ENCODE peak calls at places on chromosomes 7 and 10, in ten cellular contexts. Y is sigmoid colon, T is heart right ventricle, C is neural progenitor cell, H is AG04450, I is dorsolateral prefrontal cortex, J is hepatocyte, Q is fibroblast of lung, Z is HCT116, W is heart left ventricle. S is an unnamed sample. For H3K27me3, the result is how much of the 10 kb centered on the place peaks cover.

GRCh38 chr7:104111294-104111693 is 96.5 kb downstream of the ORC5 start:
- DNase-seq in Y (no peak), T (no peak), C (no peak), H (no peak), I (no peak), J (no peak), Q (no peak), Z (no peak), W (no peak), S (no peak)

GRCh38 chr7:6637544-6638229 is 569 bp downstream of the ZNF316 start:
- DNase-seq in Y (no peak), T (no peak), C (peak), H (no peak), I (no peak), J (peak), Q (no peak), Z (no peak), W (peak), S (no peak)

GRCh38 chr10:120456143-120456625 is 843 bp upstream of the PLPP4 start:
- DNase-seq in Y (no peak), T (no peak), C (peak), H (no peak), I (no peak), J (no peak), Q (no peak), Z (no peak), W (no peak), S (no peak)

GRCh38 chr7:19984231-19984632 is 210.8 kb upstream of the TMEM196 start:
- DNase-seq in Y (no peak), T (no peak), C (peak), H (no peak), I (no peak), J (peak), Q (no peak), Z (no peak), W (no peak), S (no peak)

GRCh38 chr10:4383683-4384082 is 442.3 kb upstream of the AKR1E2 start:
- DNase-seq in Y (no peak), T (no peak), C (no peak), H (no peak), I (no peak), J (no peak), Q (peak), Z (no peak), W (no peak), S (no peak)

GRCh38 chr10:15719899-15720634 is at the start of gene ITGA8:
- DNase-seq in Y (no peak), T (peak), C (peak), H (no peak), I (no peak), J (peak), Q (peak), Z (no peak), W (peak), S (no peak)

GRCh38 chr7:20993693-20994092 is 207.0 kb upstream of the SP8 start:
- DNase-seq in Y (no peak), T (no peak), C (no peak), H (no peak), I (no peak), J (no peak), Q (no peak), Z (no peak), W (no peak), S (no peak)

GRCh38 chr7:138958026-138958956 is 22.9 kb downstream of the KIAA1549 start:
- DNase-seq in Y (no peak), T (no peak), C (no peak), H (no peak), I (no peak), J (no peak), Q (no peak), Z (no peak), W (no peak), S (no peak)

GRCh38 chr10:124646483-124647352 is 97.5 kb downstream of the FAM53B start:
- DNase-seq in Y (peak), T (peak), C (no peak), H (peak), I (peak), J (peak), Q (peak), Z (no peak), W (peak), S (no peak)

GRCh38 chr7:37027557-37028341 is 303.5 kb upstream of the AOAH start:
- DNase-seq in Y (no peak), T (no peak), C (no peak), H (no peak), I (no peak), J (no peak), Q (peak), Z (peak), W (no peak), S (no peak)

GRCh38 chr10:71728218-71728737 is 8.7 kb upstream of the C10orf105 start:
- DNase-seq in Y (no peak), T (no peak), C (peak), H (no peak), I (no peak), J (no peak), Q (no peak), Z (no peak), W (peak), S (no peak)

GRCh38 chr7:77940647-77941046 is 142.1 kb downstream of the PHTF2 start:
- DNase-seq in Y (no peak), T (peak), C (peak), H (peak), I (no peak), J (peak), Q (peak), Z (peak), W (no peak), S (no peak)

GRCh38 chr10:10010397-10010796 is 1007.3 kb upstream of the CELF2 start:
- DNase-seq in Y (no peak), T (no peak), C (no peak), H (no peak), I (no peak), J (no peak), Q (no peak), Z (no peak), W (no peak), S (no peak)

GRCh38 chr7:80603940-80604339 is 34.5 kb upstream of the CD36 start:
- DNase-seq in Y (no peak), T (no peak), C (no peak), H (no peak), I (no peak), J (no peak), Q (no peak), Z (no peak), W (no peak), S (no peak)

GRCh38 chr10:48518412-48518811 is 86.5 kb downstream of the ARHGAP22 start:
- DNase-seq in Y (no peak), T (no peak), C (no peak), H (no peak), I (no peak), J (no peak), Q (no peak), Z (no peak), W (no peak), S (no peak)

GRCh38 chr7:81715984-81716588 is 53.8 kb downstream of the HGF start:
- DNase-seq in Y (no peak), T (peak), C (peak), H (no peak), I (no peak), J (peak), Q (peak), Z (peak), W (no peak), S (no peak)

GRCh38 chr7:94364816-94365215 is 29.9 kb upstream of the COL1A2 start:
- DNase-seq in Y (no peak), T (no peak), C (no peak), H (no peak), I (no peak), J (no peak), Q (no peak), Z (no peak), W (no peak), S (no peak)

GRCh38 chr10:329361-330099 is 194.3 kb downstream of the ZMYND11 start:
- DNase-seq in Y (peak), T (peak), C (peak), H (peak), I (peak), J (peak), Q (peak), Z (peak), W (peak), S (peak)

GRCh38 chr10:64182671-64183070 is 661.5 kb downstream of the REEP3 start:
- DNase-seq in Y (no peak), T (no peak), C (no peak), H (no peak), I (no peak), J (no peak), Q (no peak), Z (no peak), W (no peak), S (no peak)

GRCh38 chr7:27263781-27264180 is 21.2 kb downstream of the EVX1 start:
- DNase-seq in Y (no peak), T (no peak), C (no peak), H (no peak), I (no peak), J (no peak), Q (no peak), Z (no peak), W (no peak), S (no peak)

GRCh38 chr7:132464740-132465139 is 111.5 kb downstream of the PLXNA4 start:
- DNase-seq in Y (peak), T (peak), C (no peak), H (no peak), I (no peak), J (no peak), Q (peak), Z (no peak), W (peak), S (no peak)

GRCh38 chr10:117640406-117640805 is 97.9 kb downstream of the EMX2 start:
- DNase-seq in Y (no peak), T (no peak), C (no peak), H (no peak), I (no peak), J (no peak), Q (no peak), Z (no peak), W (no peak), S (no peak)
- H3K27me3 ChIP-seq in Y (under half), T (under half), C (under half), H (under half), I (under half), J (under half), Q (under half), Z (half or more), W (under half), S (half or more)

DNA sequence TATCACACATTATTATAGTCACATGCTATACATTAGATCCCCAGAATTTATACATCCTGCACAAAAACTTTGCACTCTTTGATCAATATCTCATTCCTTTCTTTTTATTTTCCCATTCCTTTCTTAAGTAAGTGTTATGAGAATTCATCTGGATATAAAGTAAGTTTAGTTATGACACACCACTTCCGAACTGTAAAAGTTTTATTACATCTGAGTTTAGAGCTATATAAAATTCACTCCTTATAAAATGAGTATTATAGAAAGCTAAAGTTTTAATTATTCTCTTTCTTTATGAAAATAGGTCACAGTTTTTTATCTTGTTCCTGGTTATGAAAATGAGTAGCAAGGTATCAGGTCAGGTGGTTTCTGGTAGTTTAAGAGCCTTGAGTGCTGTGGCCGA is 84.7 kb upstream of the PLXDC2 start:
- DNase-seq in Y (no peak), T (no peak), C (no peak), H (no peak), I (no peak), J (no peak), Q (no peak), Z (no peak), W (no peak), S (no peak)
- H3K27ac ChIP-seq in Y (no peak), T (no peak), C (no peak), H (no peak), I (no peak), J (no peak), Q (no peak), Z (no peak), W (no peak), S (no peak)

GRCh38 chr7:128174391-128174790 is 66.7 kb upstream of the LEP start:
- DNase-seq in Y (no peak), T (no peak), C (no peak), H (no peak), I (no peak), J (no peak), Q (no peak), Z (no peak), W (no peak), S (no peak)

GRCh38 chr7:128172151-128172550 is 68.9 kb upstream of the LEP start:
- DNase-seq in Y (no peak), T (no peak), C (no peak), H (no peak), I (peak), J (no peak), Q (no peak), Z (no peak), W (no peak), S (no peak)

GRCh38 chr7:128170461-128170860 is 70.6 kb upstream of the LEP start:
- DNase-seq in Y (no peak), T (no peak), C (no peak), H (no peak), I (no peak), J (no peak), Q (no peak), Z (no peak), W (no peak), S (no peak)

GRCh38 chr7:128171342-128171918 is 69.6 kb upstream of the LEP start:
- DNase-seq in Y (no peak), T (no peak), C (no peak), H (no peak), I (no peak), J (no peak), Q (no peak), Z (no peak), W (no peak), S (no peak)

GRCh38 chr7:128172963-128173362 is 68.1 kb upstream of the LEP start:
- DNase-seq in Y (no peak), T (no peak), C (no peak), H (no peak), I (no peak), J (no peak), Q (no peak), Z (no peak), W (no peak), S (no peak)
- H3K27me3 ChIP-seq in Y (under half), T (half or more), C (half or more), H (half or more), I (under half), J (half or more), Q (under half), Z (under half), W (under half), S (under half)

DNA sequence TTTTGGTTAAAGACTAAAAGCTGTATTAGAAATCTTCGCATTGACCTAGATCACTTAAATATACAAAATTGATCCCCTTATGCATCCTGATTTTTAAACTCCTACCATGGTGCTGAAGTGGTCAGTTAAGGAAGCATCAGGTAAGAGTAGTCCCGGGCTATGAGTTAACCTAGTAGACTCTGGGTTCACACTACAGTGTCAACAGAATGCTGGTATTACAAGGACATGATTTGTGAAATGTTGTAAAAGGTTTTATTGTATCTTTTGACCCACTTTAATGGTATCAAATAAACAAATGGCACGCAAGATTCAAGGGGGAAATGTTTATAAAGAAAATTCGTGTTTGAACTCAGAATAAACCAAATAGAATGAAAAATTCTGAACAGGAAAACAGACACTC is 36.8 kb downstream of the RTKN2 start:
- DNase-seq in Y (no peak), T (no peak), C (no peak), H (no peak), I (no peak), J (no peak), Q (no peak), Z (no peak), W (no peak), S (no peak)
- H3K27ac ChIP-seq in Y (peak), T (no peak), C (no peak), H (peak), I (no peak), J (no peak), Q (peak), Z (no peak), W (no peak), S (peak)

DNA sequence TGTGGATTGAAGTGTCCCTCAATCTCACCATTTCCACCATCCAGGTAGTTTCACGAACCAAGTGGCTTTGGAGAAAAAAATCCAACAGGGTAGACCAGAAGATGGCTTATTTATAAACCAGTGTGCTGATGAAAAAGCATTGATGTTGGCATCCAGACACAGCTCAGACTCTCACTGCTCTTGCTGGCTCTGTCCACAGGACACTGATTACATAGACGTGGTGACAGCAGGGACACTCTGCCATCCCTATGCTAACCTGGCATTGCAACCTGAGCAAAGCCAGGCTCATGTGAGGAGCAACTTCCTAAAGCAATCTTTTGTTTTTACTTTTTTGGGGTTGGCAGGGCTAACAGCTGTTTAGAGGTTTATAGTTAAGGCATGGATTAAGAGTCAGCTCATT is 130.6 kb upstream of the SVIL start:
- DNase-seq in Y (no peak), T (no peak), C (no peak), H (no peak), I (no peak), J (no peak), Q (no peak), Z (no peak), W (peak), S (no peak)
- H3K27me3 ChIP-seq in Y (under half), T (under half), C (under half), H (under half), I (under half), J (under half), Q (under half), Z (under half), W (under half), S (under half)

DNA sequence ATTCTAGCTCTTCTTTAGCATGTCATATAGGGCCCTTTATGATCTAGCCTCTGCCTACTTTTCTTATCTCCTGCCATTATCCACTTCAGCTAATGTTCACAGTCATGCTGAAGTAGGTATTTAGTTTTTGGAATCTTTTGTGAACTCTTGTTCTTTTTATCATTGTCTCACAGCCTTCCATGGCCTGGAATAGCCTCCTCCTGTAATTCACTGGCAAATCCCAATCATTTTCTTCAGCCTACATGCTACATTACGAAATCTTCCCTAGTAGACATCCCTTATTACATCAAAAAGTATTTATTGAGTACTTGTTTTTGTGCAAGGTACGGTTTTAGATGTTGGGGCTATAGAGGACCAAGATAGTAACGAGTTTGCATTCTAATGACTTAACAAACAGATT is 3.4 kb upstream of the KIF20B start:
- DNase-seq in Y (no peak), T (no peak), C (no peak), H (no peak), I (no peak), J (no peak), Q (no peak), Z (no peak), W (no peak), S (no peak)
- H3K27ac ChIP-seq in Y (no peak), T (no peak), C (no peak), H (no peak), I (no peak), J (no peak), Q (no peak), Z (no peak), W (no peak), S (no peak)